ENCODE peak calls at places on chromosomes 3 and 15, in four cellular contexts. C is HepG2, S is GM12878, A is K562. R is an unnamed sample.

GRCh38 chr3:132788299-132788698 is 66.1 kb upstream of the NPHP3 start:
- DNase-seq in A (peak; percentile 7), C (no peak), S (no peak), R (no peak)

GRCh38 chr3:66565301-66565700 is 64.5 kb upstream of the LRIG1 start:
- DNase-seq in S (no peak), A (peak; percentile 3), C (no peak), R (no peak)

GRCh38 chr15:64571857-64572291 is 111.5 kb downstream of the ZNF609 start:
- DNase-seq in C (peak; percentile 52), A (peak; percentile 42), S (peak; percentile 92), R (no peak)

GRCh38 chr15:33846151-33846550 is 122.1 kb upstream of the CHRM5 start:
- DNase-seq in A (no peak), C (no peak), S (no peak), R (no peak)

GRCh38 chr15:32124726-32125125 is 94.4 kb downstream of the CHRNA7 start:
- DNase-seq in C (no peak), A (no peak), S (no peak), R (no peak)

GRCh38 chr3:192005989-192006388 is 545.0 kb downstream of the PYDC2 start:
- DNase-seq in C (no peak), S (no peak), A (no peak), R (no peak)

GRCh38 chr3:120554727-120555660 is 41.1 kb upstream of the NDUFB4 start:
- DNase-seq in C (no peak), A (no peak), S (no peak), R (no peak)

GRCh38 chr3:169661567-169662214 is 1.8 kb downstream of the MECOM start:
- DNase-seq in C (no peak), A (no peak), S (no peak), R (peak; percentile 56)

GRCh38 chr15:56957812-56958406 is 39.5 kb downstream of the TCF12 start:
- DNase-seq in C (peak; percentile 86), A (no peak), S (no peak), R (no peak)

GRCh38 chr3:126346466-126346865 is 10.7 kb downstream of the KLF15 start:
- DNase-seq in C (no peak), S (no peak), A (no peak), R (no peak)

GRCh38 chr3:141273700-141274410 is 42.2 kb downstream of the PXYLP1 start:
- DNase-seq in S (no peak), A (no peak), C (no peak), R (no peak)

GRCh38 chr3:9255976-9256375 is 6.5 kb upstream of the SRGAP3 start:
- DNase-seq in A (no peak), C (no peak), S (no peak), R (no peak)

GRCh38 chr15:67174864-67175573 is 79.4 kb downstream of the AAGAB start:
- DNase-seq in S (no peak), A (no peak), C (no peak), R (no peak)

GRCh38 chr3:70982700-70983140 is 600.8 kb downstream of the FOXP1 start:
- DNase-seq in S (peak; percentile 37), A (no peak), C (no peak), R (peak; percentile 14)

GRCh38 chr15:98067339-98067738 is 106.8 kb downstream of the ARRDC4 start:
- DNase-seq in C (no peak), A (no peak), S (no peak), R (no peak)

GRCh38 chr3:13148561-13149330 is 75.5 kb upstream of the IQSEC1 start:
- DNase-seq in A (no peak), C (no peak), S (no peak), R (peak; percentile 12)

GRCh38 chr3:106206165-106206564 is 337.4 kb upstream of the CBLB start:
- DNase-seq in C (no peak), A (no peak), S (peak; percentile 28), R (no peak)

GRCh38 chr3:71628571-71628970 is 45.0 kb upstream of the FOXP1 start:
- DNase-seq in S (no peak), A (no peak), C (no peak), R (no peak)

DNA sequence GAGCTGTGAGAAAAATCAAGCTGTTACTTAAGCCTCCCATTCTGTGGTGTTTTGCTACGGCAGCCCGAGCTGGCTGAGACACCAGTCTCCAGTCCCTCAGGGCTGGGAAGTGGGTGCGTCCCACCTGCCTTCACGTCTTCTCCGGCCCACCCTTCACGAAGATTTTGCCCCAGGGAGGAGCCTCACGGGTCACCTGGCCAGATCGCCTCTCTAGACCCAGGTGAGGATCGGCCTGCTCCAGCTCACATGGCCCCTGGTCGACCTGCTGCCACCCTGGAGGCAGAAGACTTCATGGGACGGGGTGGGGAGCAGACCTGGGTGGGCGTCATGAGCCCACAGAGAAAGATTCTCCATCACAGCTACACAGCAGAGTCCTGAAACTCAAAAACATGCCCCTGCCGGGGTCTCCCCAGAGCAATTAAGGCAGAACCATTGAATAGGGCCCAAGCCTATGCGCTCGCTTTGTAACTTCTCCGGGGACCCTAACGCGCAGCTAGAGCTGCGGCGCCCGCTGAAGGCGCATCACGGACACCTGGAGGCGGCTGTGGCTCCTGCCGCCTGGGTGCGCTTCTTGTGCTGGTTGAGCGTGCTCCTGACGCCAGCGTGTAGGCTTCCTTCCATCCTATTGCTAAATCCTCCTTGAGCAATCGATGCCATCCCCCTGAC is 92.6 kb upstream of the ALDH1A3 start:
- DNase-seq in C (no peak), A (no peak), S (no peak), R (peak; percentile 5)
- TF ChIP-seq ESRRA in C (no peak), A (no peak), S (no peak), R (no peak)

DNA sequence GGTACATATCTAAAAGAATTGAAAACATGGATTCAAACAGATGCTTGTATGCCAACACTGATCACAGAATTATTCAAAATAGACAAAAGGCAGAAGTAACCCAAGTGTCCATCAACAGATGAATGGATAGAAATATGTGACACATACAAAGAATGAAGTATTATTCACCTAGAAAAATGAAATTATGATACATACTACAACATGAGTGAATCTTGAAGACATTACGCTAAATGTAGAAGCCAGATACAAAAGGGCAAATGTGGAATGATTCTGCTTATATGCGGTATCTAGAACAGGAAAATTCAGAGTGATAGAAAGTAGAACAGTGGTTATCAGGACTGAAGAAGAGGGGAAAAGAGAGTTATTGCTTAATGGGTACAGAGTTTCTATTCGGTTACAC is 26.2 kb upstream of the SLC12A8 start:
- DNase-seq in S (no peak), C (no peak), A (no peak), R (no peak)
- TF ChIP-seq ATF3 in S (no peak), C (no peak), A (no peak), R (no peak)

DNA sequence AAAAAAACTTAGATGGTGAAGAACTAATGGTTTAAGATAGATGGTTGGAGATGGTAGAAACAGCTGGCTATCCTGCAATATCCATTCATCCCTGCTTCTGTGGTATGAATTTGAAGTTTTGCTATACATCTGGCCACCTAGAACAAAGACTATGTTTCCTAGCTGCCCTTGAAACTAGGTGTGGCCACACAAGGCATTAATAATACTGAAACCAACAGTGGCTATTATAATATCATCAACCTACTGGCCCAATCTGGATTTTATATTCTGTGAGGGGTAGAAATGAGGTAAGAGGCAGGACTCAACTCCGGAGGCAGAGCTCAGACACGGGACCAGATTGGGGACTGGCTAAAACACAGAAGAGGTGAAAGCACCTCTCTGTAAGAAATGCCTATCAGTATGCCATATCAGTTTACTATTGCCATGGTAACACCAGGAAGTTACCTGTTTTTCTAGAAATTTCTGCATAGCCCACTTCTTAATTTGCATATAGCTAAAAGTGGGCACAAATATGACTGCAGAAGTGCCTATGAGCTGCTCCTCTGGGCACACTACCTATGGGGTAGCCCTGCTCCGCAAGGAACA is 8.4 kb downstream of the IFT80 start:
- DNase-seq in A (no peak), C (no peak), S (no peak), R (no peak)
- TF ChIP-seq ESRRA in A (no peak), C (no peak), S (no peak), R (no peak)

GRCh38 chr3:57851304-57851703 is 95.2 kb downstream of the SLMAP start:
- DNase-seq in A (no peak), C (no peak), S (no peak), R (no peak)

GRCh38 chr3:57855943-57856342 is 99.8 kb downstream of the SLMAP start:
- DNase-seq in S (no peak), C (no peak), A (no peak), R (no peak)

GRCh38 chr3:57856675-57857074 is 100.6 kb downstream of the SLMAP start:
- DNase-seq in S (no peak), A (peak; percentile 4), C (no peak), R (no peak)

GRCh38 chr3:57855281-57855680 is 99.2 kb downstream of the SLMAP start:
- DNase-seq in S (no peak), A (no peak), C (no peak), R (no peak)

DNA sequence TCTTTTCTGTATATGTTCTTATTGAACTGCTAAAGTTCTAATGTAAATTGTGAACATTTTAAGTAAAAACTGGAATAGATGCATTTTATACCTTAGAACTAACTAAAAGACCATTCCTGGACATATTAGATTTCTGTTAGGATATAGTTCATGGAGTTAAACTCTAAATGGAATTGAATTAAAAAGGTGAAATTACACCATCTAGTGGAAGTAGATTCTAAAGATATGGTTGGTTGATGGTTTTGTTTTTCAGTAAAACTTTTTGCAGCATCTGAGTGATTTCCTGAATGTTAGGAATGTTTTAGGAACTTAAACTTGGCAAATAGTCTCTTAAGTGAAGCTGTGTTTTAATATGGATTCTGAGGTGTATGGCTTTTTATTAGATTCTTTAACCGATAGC is 96.8 kb downstream of the SLMAP start:
- DNase-seq in C (peak; percentile 9), S (no peak), A (no peak), R (no peak)
- TF ChIP-seq ATF3 in C (no peak), S (no peak), A (no peak), R (no peak)